ENCODE peak calls at places on chromosomes 11 and 22, in nine cellular contexts. P is HCT116, I is foreskin fibroblast, S is esophagus squamous epithelium, N is mucosa of descending colon, Z is right atrium auricular region, U is ovary, V is WERI-Rb-1, L is astrocyte. B is an unnamed sample.

GRCh38 chr22:30889268-30889995 is 79.1 kb downstream of the MORC2 start:
- DNase-seq in L (no peak), N (peak), U (no peak), P (no peak), Z (no peak), I (no peak), S (no peak), V (no peak), B (no peak)

GRCh38 chr11:69691449-69691848 is 12.4 kb downstream of the FGF19 start:
- DNase-seq in S (no peak), Z (no peak), I (no peak), N (no peak), L (no peak), V (no peak), P (peak), U (no peak), B (no peak)

GRCh38 chr11:110565690-110566336 is 136.1 kb downstream of the FDX1 start:
- DNase-seq in Z (no peak), S (no peak), L (no peak), I (no peak), U (no peak), P (no peak), N (no peak), V (peak), B (peak)

GRCh38 chr11:35289821-35290220 is 129.5 kb downstream of the SLC1A2 start:
- DNase-seq in Z (no peak), L (peak), V (no peak), N (no peak), P (no peak), I (peak), S (no peak), U (no peak), B (no peak)

GRCh38 chr11:9855579-9856260 is 191.8 kb downstream of the SWAP70 start:
- DNase-seq in P (no peak), Z (no peak), L (peak), V (no peak), U (no peak), S (no peak), N (no peak), I (peak), B (no peak)

GRCh38 chr11:116499396-116500001 is 273.3 kb downstream of the BUD13 start:
- DNase-seq in S (no peak), U (no peak), Z (peak), I (peak), V (peak), N (peak), P (peak), L (peak), B (peak)

GRCh38 chr11:116263020-116263419 is 509.8 kb downstream of the BUD13 start:
- DNase-seq in S (no peak), U (no peak), V (no peak), I (no peak), L (no peak), P (no peak), Z (no peak), N (no peak), B (no peak)

GRCh38 chr11:9760180-9760550 is 96.3 kb downstream of the SWAP70 start:
- DNase-seq in V (no peak), L (peak), Z (peak), S (no peak), U (peak), I (peak), N (peak), P (no peak), B (peak)

GRCh38 chr11:73191151-73191550 is 26.9 kb upstream of the P2RY2 start:
- DNase-seq in S (no peak), N (no peak), I (no peak), L (no peak), Z (no peak), U (no peak), V (no peak), P (no peak), B (no peak)

GRCh38 chr11:94755494-94755893 is 12.7 kb upstream of the AMOTL1 start:
- DNase-seq in V (no peak), L (no peak), S (no peak), N (no peak), P (no peak), I (no peak), Z (no peak), U (no peak), B (no peak)

GRCh38 chr11:2587132-2587930 is 112.5 kb downstream of the KCNQ1OT1 start:
- DNase-seq in L (no peak), U (peak), N (peak), I (no peak), Z (peak), P (no peak), V (peak), S (no peak), B (peak)

GRCh38 chr11:57223601-57224000 is 13.4 kb downstream of the APLNR start:
- DNase-seq in N (no peak), L (peak), P (no peak), U (no peak), Z (no peak), S (no peak), V (no peak), I (no peak), B (no peak)

GRCh38 chr11:73997120-73997772 is 11.6 kb downstream of the UCP3 start:
- DNase-seq in I (no peak), S (no peak), V (no peak), N (no peak), Z (no peak), L (no peak), U (no peak), P (no peak), B (no peak)

GRCh38 chr11:102666331-102666957 is 39.1 kb downstream of the MMP27 start:
- DNase-seq in U (no peak), I (peak), P (peak), N (no peak), L (peak), S (no peak), Z (no peak), V (peak), B (peak)

GRCh38 chr11:61473370-61474025 is 35.1 kb upstream of the LRRC10B start:
- DNase-seq in V (no peak), N (no peak), I (no peak), U (no peak), P (no peak), S (no peak), Z (no peak), L (peak), B (no peak)

GRCh38 chr11:102704841-102705240 is 728 bp downstream of the MMP27 start:
- DNase-seq in S (no peak), N (no peak), Z (no peak), P (no peak), U (no peak), I (no peak), V (no peak), L (no peak), B (no peak)

GRCh38 chr11:76444065-76444383 is 794 bp upstream of the EMSY start:
- DNase-seq in V (no peak), Z (no peak), S (no peak), P (no peak), U (no peak), I (no peak), L (no peak), N (no peak), B (no peak)

GRCh38 chr22:50608996-50609395 is 8.4 kb downstream of the MAPK8IP2 start:
- DNase-seq in Z (no peak), P (no peak), S (no peak), V (no peak), N (no peak), U (no peak), L (no peak), I (no peak), B (no peak)

GRCh38 chr22:45905924-45906865 is 70.8 kb downstream of the WNT7B start:
- DNase-seq in Z (peak), I (peak), P (no peak), U (no peak), V (no peak), L (peak), N (no peak), S (no peak), B (no peak)

GRCh38 chr11:116535120-116535519 is 237.7 kb downstream of the BUD13 start:
- DNase-seq in Z (no peak), S (no peak), L (no peak), P (no peak), V (no peak), I (no peak), U (no peak), N (no peak), B (no peak)

GRCh38 chr11:43987384-43988039 is 45.1 kb downstream of the C11orf96 start:
- DNase-seq in N (peak), I (peak), S (no peak), Z (peak), V (peak), P (no peak), L (peak), U (peak), B (peak)

GRCh38 chr22:42960146-42960509 is 54.8 kb downstream of the PACSIN2 start:
- DNase-seq in U (no peak), P (no peak), S (no peak), V (no peak), Z (no peak), L (no peak), I (no peak), N (no peak), B (no peak)

GRCh38 chr11:34356576-34356917 is 1.3 kb downstream of the ABTB2 start:
- DNase-seq in V (no peak), S (no peak), N (peak), U (no peak), I (no peak), L (peak), Z (no peak), P (no peak), B (no peak)

GRCh38 chr11:68821670-68822069 is 20.0 kb downstream of the CPT1A start:
- DNase-seq in V (no peak), P (no peak), N (no peak), L (no peak), I (no peak), S (no peak), Z (no peak), U (no peak), B (no peak)

GRCh38 chr11:80194625-80195024 is 753.8 kb upstream of the TENM4 start:
- DNase-seq in N (no peak), Z (no peak), S (no peak), I (no peak), L (no peak), V (no peak), U (no peak), P (no peak), B (no peak)

GRCh38 chr22:22408731-22409696 is 99.5 kb downstream of the ZNF280B start:
- DNase-seq in S (no peak), U (peak), I (no peak), N (no peak), V (peak), P (peak), Z (peak), L (no peak), B (no peak)

GRCh38 chr11:111631666-111632039 is 29.4 kb downstream of the SIK2 start:
- DNase-seq in S (no peak), I (peak), Z (no peak), L (peak), V (no peak), U (no peak), P (no peak), N (no peak), B (no peak)

GRCh38 chr11:2557381-2557780 is 112.6 kb downstream of the KCNQ1 start:
- DNase-seq in V (no peak), S (no peak), L (no peak), U (no peak), N (peak), Z (no peak), I (no peak), P (no peak), B (no peak)

GRCh38 chr22:50432131-50432870 is 42.5 kb downstream of the SBF1 start:
- DNase-seq in N (no peak), P (no peak), V (no peak), L (no peak), Z (no peak), U (no peak), I (no peak), S (no peak), B (no peak)

GRCh38 chr11:105923814-105924213 is 98.2 kb downstream of the MSANTD4 start:
- DNase-seq in L (peak), Z (no peak), N (no peak), V (no peak), P (no peak), U (no peak), S (no peak), I (peak), B (no peak)

GRCh38 chr22:33188316-33188715 is 130.1 kb upstream of the SYN3 start:
- DNase-seq in L (no peak), U (no peak), N (no peak), S (no peak), V (no peak), I (no peak), Z (no peak), P (no peak), B (no peak)

GRCh38 chr11:100624346-100624745 is 62.7 kb upstream of the ARHGAP42 start:
- DNase-seq in N (no peak), L (peak), S (no peak), Z (no peak), P (no peak), I (no peak), U (no peak), V (no peak), B (no peak)

GRCh38 chr22:50403701-50404101 is 60.6 kb downstream of the PPP6R2 start:
- DNase-seq in S (no peak), Z (no peak), U (peak), P (no peak), L (no peak), I (no peak), V (no peak), N (no peak), B (peak)

GRCh38 chr11:97033178-97033577 is 643.4 kb downstream of the JRKL start:
- DNase-seq in S (no peak), N (no peak), V (no peak), Z (no peak), P (no peak), I (no peak), L (no peak), U (no peak), B (no peak)

GRCh38 chr11:32891657-32892354 is 805 bp upstream of the QSER1 start:
- DNase-seq in L (no peak), V (peak), P (no peak), S (no peak), U (no peak), I (no peak), N (no peak), Z (no peak), B (no peak)

GRCh38 chr11:102592634-102593581 is 32.2 kb downstream of the MMP20 start:
- DNase-seq in I (no peak), S (no peak), Z (no peak), N (no peak), U (no peak), V (no peak), L (no peak), P (peak), B (no peak)

GRCh38 chr11:12496181-12497025 is 119.0 kb downstream of the PARVA start:
- DNase-seq in N (no peak), S (no peak), P (peak), V (no peak), Z (no peak), I (no peak), L (no peak), U (no peak), B (no peak)

GRCh38 chr11:68338041-68338800 is 25.8 kb downstream of the LRP5 start:
- DNase-seq in Z (peak), I (no peak), V (no peak), S (no peak), L (peak), N (no peak), U (no peak), P (no peak), B (no peak)

GRCh38 chr11:128814856-128815705 is 52.0 kb downstream of the KCNJ1 start:
- DNase-seq in I (peak), S (no peak), N (no peak), L (peak), V (peak), P (no peak), U (no peak), Z (peak), B (no peak)

GRCh38 chr22:39518124-39518786 is 2.1 kb upstream of the ATF4 start:
- DNase-seq in Z (no peak), N (no peak), U (no peak), I (no peak), S (no peak), P (no peak), V (no peak), L (no peak), B (no peak)

GRCh38 chr22:39513791-39514190 is 6.6 kb upstream of the ATF4 start:
- DNase-seq in P (no peak), Z (no peak), N (peak), S (no peak), U (no peak), L (no peak), I (no peak), V (no peak), B (no peak)

GRCh38 chr22:39514373-39514973 is 5.9 kb upstream of the ATF4 start:
- DNase-seq in P (no peak), S (no peak), I (no peak), V (peak), N (no peak), U (no peak), Z (peak), L (no peak), B (no peak)

GRCh38 chr22:39517470-39517869 is 2.9 kb upstream of the ATF4 start:
- DNase-seq in P (no peak), Z (no peak), S (no peak), N (no peak), V (no peak), L (no peak), U (no peak), I (no peak), B (no peak)

DNA sequence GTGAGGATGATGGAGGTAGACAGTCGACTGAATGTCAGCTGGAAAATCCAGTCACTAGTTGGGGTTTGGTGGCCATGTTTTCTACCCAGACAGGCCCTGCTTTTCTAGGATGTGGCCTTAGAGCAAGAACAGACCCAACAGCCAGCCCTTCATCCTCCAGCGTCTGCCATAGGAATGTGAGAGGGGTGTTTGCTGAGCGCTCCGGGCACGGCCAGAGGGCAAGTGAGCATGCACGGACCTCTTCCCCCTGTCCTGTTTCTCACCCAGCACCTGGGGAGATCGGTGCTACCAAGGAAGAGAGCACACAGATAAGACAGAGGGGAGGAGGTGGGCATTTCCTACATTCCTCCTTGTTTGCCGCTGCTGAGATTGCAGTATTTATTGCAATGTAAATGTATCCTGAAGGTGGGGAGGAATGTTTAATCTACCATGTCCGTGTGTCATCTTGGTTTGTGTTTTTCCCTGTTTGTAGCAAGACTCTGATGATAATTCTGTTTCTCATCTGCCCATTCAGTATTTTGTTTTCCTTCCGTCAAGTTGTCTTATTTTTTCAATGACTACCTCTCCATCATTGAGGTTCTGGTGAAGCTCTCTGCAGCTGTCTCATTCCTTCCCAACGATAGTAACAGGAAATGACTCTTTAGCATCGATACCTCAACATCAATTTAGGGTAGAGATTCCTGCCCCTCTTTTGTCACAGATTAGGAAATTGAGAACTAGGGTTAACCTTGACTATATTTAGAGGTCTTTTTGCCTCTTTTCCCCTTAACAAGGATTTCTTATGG is 4.9 kb upstream of the ATF4 start:
- DNase-seq in P (no peak), U (no peak), L (no peak), S (no peak), N (no peak), V (no peak), I (no peak), Z (no peak), B (no peak)
- H3K4me3 ChIP-seq in P (no peak), U (no peak), L (no peak), S (no peak), N (no peak), V (no peak), I (no peak), Z (no peak), B (no peak)

GRCh38 chr11:46446343-46446751 is 54.8 kb upstream of the CHRM4 start:
- DNase-seq in N (no peak), S (no peak), V (no peak), I (no peak), U (no peak), L (no peak), Z (no peak), P (no peak), B (no peak)
- TF ChIP-seq CTCF in N (no peak), S (no peak), V (no peak), I (peak), U (no peak), L (peak), Z (peak), P (no peak), B (no peak)

DNA sequence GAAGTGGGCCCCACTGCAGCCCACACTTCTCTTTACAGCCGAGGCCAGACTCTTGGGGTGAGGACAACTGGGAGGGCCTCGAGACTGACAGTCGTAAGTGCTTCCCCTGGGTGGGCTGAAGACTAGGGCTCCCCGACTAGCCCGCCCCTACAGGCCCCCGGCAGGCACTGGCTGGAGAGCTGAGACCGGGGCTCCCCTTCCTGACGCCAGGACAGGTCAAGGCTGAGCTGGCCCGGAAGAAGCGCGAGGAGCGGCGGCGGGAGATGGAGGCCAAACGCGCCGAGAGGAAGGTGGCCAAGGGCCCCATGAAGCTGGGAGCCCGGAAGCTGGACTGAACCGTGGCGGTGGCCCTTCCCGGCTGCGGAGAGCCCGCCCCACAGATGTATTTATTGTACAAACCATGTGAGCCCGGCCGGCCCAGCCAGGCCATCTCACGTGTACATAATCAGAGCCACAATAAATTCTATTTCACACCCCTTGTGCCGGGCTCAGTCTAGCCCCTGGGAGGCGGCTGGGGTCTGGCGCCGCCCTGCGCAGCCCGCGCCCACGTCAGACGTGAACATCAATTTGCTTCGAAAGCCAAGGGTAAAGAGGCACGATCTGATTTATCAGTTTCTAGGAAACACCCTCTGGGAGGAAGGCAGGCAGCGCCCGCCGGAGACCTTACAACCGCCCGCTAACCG is 13.5 kb downstream of the SCYL1 start:
- DNase-seq in V (no peak), I (no peak), P (no peak), U (peak), S (no peak), N (peak), L (no peak), Z (no peak), B (no peak)
- H3K4me3 ChIP-seq in V (no peak), I (no peak), P (peak), U (no peak), S (no peak), N (no peak), L (no peak), Z (no peak), B (no peak)

DNA sequence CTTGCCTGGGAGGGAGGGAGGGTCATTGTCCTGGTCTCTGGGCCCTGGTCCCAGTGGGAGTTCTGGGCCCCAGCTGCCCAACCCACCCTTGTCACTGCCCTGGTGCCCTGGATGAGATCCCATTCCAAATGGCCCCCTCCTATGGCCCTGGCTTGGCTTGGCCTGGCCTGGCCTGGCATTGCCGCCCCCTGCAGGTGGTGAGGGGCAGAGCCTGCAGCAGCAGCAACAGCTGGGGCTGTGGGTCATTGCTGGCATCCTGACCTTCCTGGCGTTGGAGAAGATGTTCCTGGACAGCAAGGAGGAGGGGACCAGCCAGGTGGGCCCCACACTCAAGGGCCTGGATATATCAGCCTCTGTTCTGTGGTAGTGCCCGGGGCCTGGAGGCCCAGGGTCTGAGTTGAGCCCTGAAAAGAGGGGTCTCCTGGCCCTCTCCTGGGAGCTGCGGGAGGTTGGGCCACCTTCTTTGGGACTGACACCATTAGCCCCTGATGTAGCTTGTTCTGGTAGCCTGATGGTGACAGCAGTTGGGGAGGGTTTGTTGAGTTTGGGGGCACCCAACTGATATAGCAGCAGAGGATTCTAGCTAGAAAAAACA is 3.9 kb downstream of the SLC39A13 start:
- DNase-seq in P (peak), I (no peak), L (no peak), V (peak), Z (no peak), S (no peak), N (peak), U (no peak), B (peak)
- TF ChIP-seq CTCF in P (peak), I (peak), L (peak), V (peak), Z (peak), S (peak), N (peak), U (no peak), B (peak)